ENCODE peak calls at places on chromosomes 7 and 10, in eight cellular contexts. Z, W, O, G, R, B, L and P are unnamed samples.
A peak's percentile ranks its signal among the peaks of the same experiment; 100 is the strongest.

GRCh38 chr7:16989883-16990413 is 108.2 kb upstream of the AGR3 start:
- DNase-seq in Z (peak; percentile 72), W (peak; percentile 5), O (peak; percentile 75), G (no peak), R (no peak), B (peak; percentile 80), L (peak; percentile 90), P (peak; percentile 100)

GRCh38 chr7:79282051-79282694 is 171.3 kb downstream of the MAGI2 start:
- DNase-seq in Z (peak; percentile 37), W (peak; percentile 33), O (no peak), G (no peak), R (no peak), B (peak; percentile 86), L (peak; percentile 82), P (no peak)

GRCh38 chr7:19114591-19114855 is 2.9 kb downstream of the TWIST1 start:
- DNase-seq in Z (no peak), W (no peak), O (no peak), G (no peak), R (no peak), B (peak; percentile 66), L (no peak), P (no peak)

GRCh38 chr7:30278386-30278785 is 6.0 kb upstream of the ZNRF2 start:
- DNase-seq in Z (no peak), W (no peak), O (no peak), G (no peak), R (no peak), B (no peak), L (no peak), P (no peak)

GRCh38 chr7:1293950-1294728 is 61.5 kb downstream of the UNCX start:
- DNase-seq in Z (no peak), W (no peak), O (peak; percentile 35), G (peak; percentile 48), R (no peak), B (no peak), L (no peak), P (no peak)

GRCh38 chr7:29288534-29289091 is 94.0 kb downstream of the CHN2 start:
- DNase-seq in Z (no peak), W (no peak), O (no peak), G (no peak), R (no peak), B (no peak), L (no peak), P (no peak)

GRCh38 chr10:98006266-98006665 is 24.2 kb downstream of the CRTAC1 start:
- DNase-seq in Z (no peak), W (peak; percentile 16), O (no peak), G (no peak), R (peak; percentile 40), B (no peak), L (no peak), P (no peak)

GRCh38 chr7:111356941-111357340 is 205.4 kb downstream of the IMMP2L start:
- DNase-seq in Z (no peak), W (no peak), O (no peak), G (no peak), R (no peak), B (peak; percentile 5), L (no peak), P (no peak)

GRCh38 chr7:157565201-157565626 is 228.4 kb downstream of the DNAJB6 start:
- DNase-seq in Z (no peak), W (no peak), O (no peak), G (peak; percentile 27), R (no peak), B (no peak), L (no peak), P (no peak)

GRCh38 chr7:144857463-144857862 is 21.6 kb upstream of the TPK1 start:
- DNase-seq in Z (no peak), W (no peak), O (no peak), G (no peak), R (no peak), B (no peak), L (no peak), P (no peak)

GRCh38 chr10:70752571-70752970 is 32.6 kb downstream of the TBATA start:
- DNase-seq in Z (no peak), W (no peak), O (no peak), G (peak; percentile 62), R (no peak), B (no peak), L (no peak), P (no peak)

GRCh38 chr7:7944619-7945282 is 23.8 kb upstream of the GLCCI1 start:
- DNase-seq in Z (no peak), W (no peak), O (no peak), G (peak; percentile 46), R (peak; percentile 81), B (no peak), L (no peak), P (no peak)

GRCh38 chr10:70656489-70656888 is 15.8 kb upstream of the ADAMTS14 start:
- DNase-seq in Z (no peak), W (no peak), O (no peak), G (no peak), R (peak; percentile 80), B (peak; percentile 98), L (peak; percentile 99), P (no peak)

GRCh38 chr7:158318511-158318913 is 269.1 kb downstream of the PTPRN2 start:
- DNase-seq in Z (no peak), W (no peak), O (no peak), G (no peak), R (no peak), B (no peak), L (no peak), P (no peak)

GRCh38 chr10:75508814-75509306 is 77.4 kb downstream of the LRMDA start:
- DNase-seq in Z (no peak), W (peak; percentile 83), O (no peak), G (no peak), R (no peak), B (no peak), L (no peak), P (no peak)

GRCh38 chr10:93469454-93469853 is 12.7 kb downstream of the MYOF start:
- DNase-seq in Z (peak; percentile 49), W (no peak), O (no peak), G (no peak), R (no peak), B (no peak), L (no peak), P (no peak)

GRCh38 chr7:19587291-19587690 is 121.5 kb downstream of the POLR1F start:
- DNase-seq in Z (no peak), W (no peak), O (no peak), G (no peak), R (no peak), B (no peak), L (no peak), P (no peak)

GRCh38 chr7:22860784-22861482 is 38.3 kb upstream of the TOMM7 start:
- DNase-seq in Z (no peak), W (peak; percentile 40), O (no peak), G (no peak), R (peak; percentile 21), B (no peak), L (no peak), P (no peak)
- TF ChIP-seq CTCF in Z (peak; percentile 68), W (peak; percentile 66), O (peak; percentile 51), G (peak; percentile 37), R (peak; percentile 66), B (peak; percentile 33), L (peak; percentile 36), P (peak; percentile 34)

DNA sequence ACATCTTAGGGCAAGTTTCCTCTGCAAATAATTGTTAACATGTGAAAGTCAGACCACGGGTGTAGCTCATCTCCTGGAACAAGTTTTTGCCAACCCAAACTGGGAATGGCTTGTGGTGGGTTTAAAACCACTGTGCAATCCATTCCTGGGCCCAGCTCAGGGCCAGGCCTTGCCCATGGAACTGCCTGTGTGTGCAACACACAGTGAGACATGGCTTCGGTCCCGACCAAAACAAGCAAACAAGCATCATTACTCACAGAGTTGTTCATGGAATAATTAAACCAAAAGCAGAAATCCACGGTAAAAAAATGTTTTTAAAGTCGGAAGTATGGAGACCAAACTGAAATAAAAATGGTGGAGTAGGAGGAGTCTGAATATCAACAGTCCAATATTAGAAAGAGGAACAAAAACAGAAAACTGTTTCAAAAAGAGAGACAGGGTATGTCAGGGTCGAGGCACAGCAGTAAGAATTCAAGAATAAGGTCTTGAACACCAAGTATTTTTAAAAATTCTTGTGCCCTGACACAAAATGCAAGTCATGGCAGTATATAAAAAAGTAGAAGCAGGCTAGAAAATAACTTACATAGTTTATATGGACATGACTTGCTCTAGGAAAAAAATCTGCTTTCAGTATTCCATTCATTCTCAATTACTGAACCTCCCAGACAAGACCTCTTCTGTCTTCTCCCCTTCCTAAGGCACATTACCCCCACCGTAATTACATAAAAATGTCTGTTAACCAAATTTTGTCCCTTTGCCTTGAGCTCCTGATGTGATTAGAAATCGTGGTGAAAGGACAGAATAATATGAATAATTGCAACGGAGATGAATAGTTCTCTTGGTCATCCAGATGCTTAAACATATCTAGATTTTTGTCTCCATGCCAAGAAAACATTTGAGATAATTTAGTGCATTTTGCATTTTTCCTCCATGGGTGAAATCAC is 88.4 kb downstream of the FAS start:
- DNase-seq in Z (no peak), W (no peak), O (no peak), G (no peak), R (no peak), B (no peak), L (peak; percentile 55), P (no peak)
- H3K4me3 ChIP-seq in Z (no peak overlapping the region), W (no peak overlapping the region), O (no peak overlapping the region), G (no peak overlapping the region), R (no peak overlapping the region), B (no peak overlapping the region), L (no peak overlapping the region), P (no peak overlapping the region)

DNA sequence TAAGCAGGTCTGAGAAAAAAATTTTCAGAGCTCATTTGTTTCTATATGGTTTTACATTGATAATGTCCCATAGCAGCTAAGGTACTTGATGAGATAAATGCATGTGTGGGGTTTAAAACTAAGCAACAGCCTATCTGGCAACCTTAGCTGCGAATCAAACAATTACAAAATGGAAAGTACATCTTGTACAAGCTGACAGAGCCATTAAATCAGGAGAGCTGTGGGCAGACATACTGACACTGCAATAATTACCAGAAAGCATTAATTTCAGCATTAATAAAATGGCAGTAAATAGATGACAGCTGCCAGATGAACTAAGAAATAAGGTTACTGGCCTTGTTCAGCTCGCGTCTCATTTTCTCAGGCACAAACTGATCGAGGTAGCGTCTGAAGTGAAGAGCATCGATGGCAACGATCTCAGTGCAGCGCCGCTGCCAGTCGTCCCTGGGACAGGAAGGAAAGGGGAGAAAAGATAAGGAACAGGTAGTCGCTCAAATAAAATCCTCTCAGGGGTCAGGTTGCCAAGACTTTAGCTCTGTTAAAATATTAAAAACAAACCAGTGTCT is 79.6 kb upstream of the OGDHL start:
- DNase-seq in Z (no peak), W (peak; percentile 15), O (no peak), G (no peak), R (no peak), B (no peak), L (no peak), P (peak; percentile 57)
- TF ChIP-seq CTCF in Z (no peak), W (no peak), O (no peak), G (no peak), R (no peak), B (no peak), L (no peak), P (no peak)

DNA sequence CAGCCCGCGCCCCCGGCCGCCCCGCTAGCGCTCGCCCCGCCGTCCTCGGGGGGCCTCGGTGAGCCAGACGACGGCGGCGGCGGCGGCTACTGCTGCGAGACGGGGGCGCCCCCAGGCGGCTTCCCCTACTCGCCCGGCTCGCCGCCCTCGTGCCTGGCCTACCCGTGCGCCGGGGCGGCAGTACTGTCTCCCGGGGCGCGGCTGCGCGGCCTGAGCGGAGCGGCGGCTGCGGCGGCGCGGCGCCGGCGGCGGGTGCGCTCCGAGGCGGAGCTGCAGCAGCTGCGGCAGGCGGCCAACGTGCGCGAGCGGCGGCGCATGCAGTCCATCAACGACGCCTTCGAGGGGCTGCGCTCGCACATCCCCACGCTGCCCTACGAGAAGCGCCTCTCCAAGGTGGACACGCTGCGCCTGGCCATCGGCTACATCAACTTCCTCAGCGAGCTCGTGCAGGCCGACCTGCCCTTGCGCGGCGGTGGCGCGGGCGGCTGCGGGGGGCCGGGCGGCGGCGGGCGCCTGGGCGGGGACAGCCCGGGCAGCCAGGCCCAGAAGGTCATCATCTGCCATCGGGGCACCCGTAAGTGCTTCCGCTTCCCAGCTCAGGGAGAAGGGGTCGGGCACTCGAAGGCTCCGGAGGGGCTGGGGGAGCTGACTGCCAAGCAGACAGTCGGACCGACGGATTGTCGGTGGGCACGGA is 776 bp downstream of the PTF1A start:
- DNase-seq in Z (no peak), W (no peak), O (no peak), G (no peak), R (no peak), B (no peak), L (no peak), P (no peak)
- H3K4me3 ChIP-seq in Z (no peak overlapping the region), W (no peak overlapping the region), O (no peak overlapping the region), G (no peak overlapping the region), R (no peak overlapping the region), B (no peak overlapping the region), L (no peak overlapping the region), P (no peak overlapping the region)